ENCODE peak calls at places on chromosomes 6 and 20, in seven cellular contexts. One of them, this sample, is unnamed.

GRCh38 chr6:157891544-157892362 is 68.7 kb downstream of the SNX9 start:
- DNase-seq in AG10803: no peak
- DNase-seq in body of pancreas: no peak
- DNase-seq in thoracic aorta: no peak
- DNase-seq in lower lobe of right lung: no peak
- DNase-seq in GM12865: no peak
- DNase-seq in CD8-positive, alpha-beta T cell: no peak
- DNase-seq in this sample: no peak

GRCh38 chr6:98716341-98716740 is 118.0 kb upstream of the POU3F2 start:
- DNase-seq in lower lobe of right lung: no peak
- DNase-seq in thoracic aorta: no peak
- DNase-seq in AG10803: no peak
- DNase-seq in GM12865: no peak
- DNase-seq in CD8-positive, alpha-beta T cell: no peak
- DNase-seq in body of pancreas: no peak
- DNase-seq in this sample: no peak

GRCh38 chr20:8372819-8373218 is 240.8 kb downstream of the PLCB1 start:
- DNase-seq in lower lobe of right lung: no peak
- DNase-seq in body of pancreas: no peak
- DNase-seq in CD8-positive, alpha-beta T cell: no peak
- DNase-seq in AG10803: no peak
- DNase-seq in GM12865: no peak
- DNase-seq in thoracic aorta: no peak
- DNase-seq in this sample: no peak

GRCh38 chr20:47432251-47433210 is 69.2 kb upstream of the NCOA3 start:
- DNase-seq in lower lobe of right lung: peak
- DNase-seq in AG10803: no peak
- DNase-seq in GM12865: no peak
- DNase-seq in CD8-positive, alpha-beta T cell: no peak
- DNase-seq in body of pancreas: no peak
- DNase-seq in thoracic aorta: no peak
- DNase-seq in this sample: peak

GRCh38 chr6:140485740-140486467 is 1111.5 kb upstream of the CITED2 start:
- DNase-seq in AG10803: peak
- DNase-seq in GM12865: peak
- DNase-seq in thoracic aorta: peak
- DNase-seq in lower lobe of right lung: peak
- DNase-seq in CD8-positive, alpha-beta T cell: no peak
- DNase-seq in body of pancreas: no peak
- DNase-seq in this sample: peak

GRCh38 chr6:56637640-56638039 is 5.0 kb downstream of the DST start:
- DNase-seq in CD8-positive, alpha-beta T cell: no peak
- DNase-seq in lower lobe of right lung: no peak
- DNase-seq in AG10803: peak
- DNase-seq in GM12865: peak
- DNase-seq in thoracic aorta: no peak
- DNase-seq in body of pancreas: no peak
- DNase-seq in this sample: peak

GRCh38 chr6:1208876-1209275 is 103.0 kb upstream of the FOXQ1 start:
- DNase-seq in body of pancreas: no peak
- DNase-seq in thoracic aorta: no peak
- DNase-seq in CD8-positive, alpha-beta T cell: no peak
- DNase-seq in AG10803: peak
- DNase-seq in GM12865: no peak
- DNase-seq in lower lobe of right lung: no peak
- DNase-seq in this sample: no peak

GRCh38 chr20:53030061-53030460 is 57.9 kb downstream of the TSHZ2 start:
- DNase-seq in AG10803: no peak
- DNase-seq in body of pancreas: no peak
- DNase-seq in CD8-positive, alpha-beta T cell: no peak
- DNase-seq in GM12865: no peak
- DNase-seq in thoracic aorta: no peak
- DNase-seq in lower lobe of right lung: no peak
- DNase-seq in this sample: no peak

GRCh38 chr6:111841822-111842221 is 31.4 kb downstream of the FYN start:
- DNase-seq in GM12865: peak
- DNase-seq in AG10803: peak
- DNase-seq in lower lobe of right lung: no peak
- DNase-seq in body of pancreas: no peak
- DNase-seq in thoracic aorta: no peak
- DNase-seq in CD8-positive, alpha-beta T cell: no peak
- DNase-seq in this sample: peak

GRCh38 chr20:44495257-44495656 is 19.6 kb downstream of the TTPAL start:
- DNase-seq in AG10803: peak
- DNase-seq in body of pancreas: no peak
- DNase-seq in CD8-positive, alpha-beta T cell: no peak
- DNase-seq in lower lobe of right lung: no peak
- DNase-seq in GM12865: no peak
- DNase-seq in thoracic aorta: no peak
- DNase-seq in this sample: peak

GRCh38 chr6:151757506-151757955 is 50.0 kb upstream of the ESR1 start:
- DNase-seq in body of pancreas: no peak
- DNase-seq in lower lobe of right lung: no peak
- DNase-seq in CD8-positive, alpha-beta T cell: no peak
- DNase-seq in AG10803: no peak
- DNase-seq in thoracic aorta: no peak
- DNase-seq in GM12865: peak
- DNase-seq in this sample: no peak

GRCh38 chr6:127582777-127583462 is 5.9 kb downstream of the C6orf58 start:
- DNase-seq in body of pancreas: no peak
- DNase-seq in CD8-positive, alpha-beta T cell: no peak
- DNase-seq in lower lobe of right lung: no peak
- DNase-seq in GM12865: no peak
- DNase-seq in AG10803: peak
- DNase-seq in thoracic aorta: no peak
- DNase-seq in this sample: peak

GRCh38 chr20:43665466-43666176 is 1.3 kb upstream of the MYBL2 start:
- DNase-seq in GM12865: no peak
- DNase-seq in AG10803: no peak
- DNase-seq in lower lobe of right lung: no peak
- DNase-seq in thoracic aorta: no peak
- DNase-seq in body of pancreas: no peak
- DNase-seq in CD8-positive, alpha-beta T cell: no peak
- DNase-seq in this sample: no peak

GRCh38 chr20:42274977-42275376 is 656.8 kb upstream of the CHD6 start:
- DNase-seq in thoracic aorta: no peak
- DNase-seq in CD8-positive, alpha-beta T cell: no peak
- DNase-seq in body of pancreas: no peak
- DNase-seq in AG10803: no peak
- DNase-seq in GM12865: no peak
- DNase-seq in lower lobe of right lung: no peak
- DNase-seq in this sample: no peak

GRCh38 chr6:12608874-12609273 is 107.7 kb upstream of the PHACTR1 start:
- DNase-seq in AG10803: no peak
- DNase-seq in body of pancreas: no peak
- DNase-seq in GM12865: no peak
- DNase-seq in thoracic aorta: no peak
- DNase-seq in CD8-positive, alpha-beta T cell: no peak
- DNase-seq in lower lobe of right lung: no peak
- DNase-seq in this sample: no peak

GRCh38 chr6:170082531-170083187 is 208.2 kb downstream of the DLL1 start:
- DNase-seq in AG10803: no peak
- DNase-seq in lower lobe of right lung: peak
- DNase-seq in thoracic aorta: no peak
- DNase-seq in body of pancreas: peak
- DNase-seq in GM12865: no peak
- DNase-seq in CD8-positive, alpha-beta T cell: no peak
- DNase-seq in this sample: no peak

GRCh38 chr20:10798811-10799210 is 125.0 kb upstream of the JAG1 start:
- DNase-seq in GM12865: no peak
- DNase-seq in body of pancreas: no peak
- DNase-seq in CD8-positive, alpha-beta T cell: no peak
- DNase-seq in lower lobe of right lung: no peak
- DNase-seq in thoracic aorta: no peak
- DNase-seq in AG10803: peak
- DNase-seq in this sample: no peak

GRCh38 chr20:63093966-63094766 is 87.4 kb upstream of the BHLHE23 start:
- DNase-seq in GM12865: no peak
- DNase-seq in CD8-positive, alpha-beta T cell: no peak
- DNase-seq in lower lobe of right lung: peak
- DNase-seq in thoracic aorta: no peak
- DNase-seq in AG10803: no peak
- DNase-seq in body of pancreas: peak
- DNase-seq in this sample: no peak

GRCh38 chr20:11030351-11030750 is 356.6 kb upstream of the JAG1 start:
- DNase-seq in lower lobe of right lung: no peak
- DNase-seq in GM12865: no peak
- DNase-seq in CD8-positive, alpha-beta T cell: no peak
- DNase-seq in AG10803: no peak
- DNase-seq in body of pancreas: no peak
- DNase-seq in thoracic aorta: no peak
- DNase-seq in this sample: no peak

GRCh38 chr6:106789436-106790145 is 160.2 kb downstream of the QRSL1 start:
- DNase-seq in CD8-positive, alpha-beta T cell: no peak
- DNase-seq in body of pancreas: no peak
- DNase-seq in thoracic aorta: no peak
- DNase-seq in GM12865: no peak
- DNase-seq in lower lobe of right lung: no peak
- DNase-seq in AG10803: no peak
- DNase-seq in this sample: no peak

GRCh38 chr6:84065718-84066290 is 32.2 kb downstream of the MRAP2 start:
- DNase-seq in thoracic aorta: no peak
- DNase-seq in body of pancreas: no peak
- DNase-seq in CD8-positive, alpha-beta T cell: no peak
- DNase-seq in AG10803: peak
- DNase-seq in lower lobe of right lung: no peak
- DNase-seq in GM12865: peak
- DNase-seq in this sample: peak

GRCh38 chr6:141610741-141611140 is 522.0 kb upstream of the GJE1 start:
- DNase-seq in thoracic aorta: no peak
- DNase-seq in body of pancreas: no peak
- DNase-seq in AG10803: peak
- DNase-seq in GM12865: no peak
- DNase-seq in CD8-positive, alpha-beta T cell: no peak
- DNase-seq in lower lobe of right lung: peak
- DNase-seq in this sample: peak
- TF ChIP-seq CTCF in thoracic aorta: no peak
- TF ChIP-seq CTCF in body of pancreas: no peak
- TF ChIP-seq CTCF in AG10803: peak
- TF ChIP-seq CTCF in GM12865: no peak
- TF ChIP-seq CTCF in CD8-positive, alpha-beta T cell: no peak
- TF ChIP-seq CTCF in lower lobe of right lung: no peak
- TF ChIP-seq CTCF in this sample: peak

GRCh38 chr6:43769526-43770416 is at the start of gene VEGFA:
- DNase-seq in thoracic aorta: peak
- DNase-seq in CD8-positive, alpha-beta T cell: peak
- DNase-seq in GM12865: peak
- DNase-seq in body of pancreas: peak
- DNase-seq in lower lobe of right lung: peak
- DNase-seq in AG10803: peak
- DNase-seq in this sample: peak

GRCh38 chr6:43767553-43768505 is 2.2 kb upstream of the VEGFA start:
- DNase-seq in thoracic aorta: no peak
- DNase-seq in lower lobe of right lung: peak
- DNase-seq in CD8-positive, alpha-beta T cell: no peak
- DNase-seq in body of pancreas: no peak
- DNase-seq in GM12865: no peak
- DNase-seq in AG10803: no peak
- DNase-seq in this sample: no peak

GRCh38 chr6:43770417-43771209 is 602 bp downstream of the VEGFA start:
- DNase-seq in CD8-positive, alpha-beta T cell: no peak
- DNase-seq in AG10803: peak
- DNase-seq in body of pancreas: peak
- DNase-seq in GM12865: peak
- DNase-seq in thoracic aorta: no peak
- DNase-seq in lower lobe of right lung: peak
- DNase-seq in this sample: peak

GRCh38 chr6:43768506-43768860 is 1.5 kb upstream of the VEGFA start:
- DNase-seq in thoracic aorta: no peak
- DNase-seq in body of pancreas: no peak
- DNase-seq in CD8-positive, alpha-beta T cell: no peak
- DNase-seq in AG10803: no peak
- DNase-seq in lower lobe of right lung: peak
- DNase-seq in GM12865: no peak
- DNase-seq in this sample: no peak

GRCh38 chr6:43768983-43769525 is 957 bp upstream of the VEGFA start:
- DNase-seq in body of pancreas: no peak
- DNase-seq in thoracic aorta: no peak
- DNase-seq in CD8-positive, alpha-beta T cell: no peak
- DNase-seq in GM12865: no peak
- DNase-seq in lower lobe of right lung: peak
- DNase-seq in AG10803: peak
- DNase-seq in this sample: peak
- H3K4me3 ChIP-seq in body of pancreas: no peak
- H3K4me3 ChIP-seq in thoracic aorta: no peak
- H3K4me3 ChIP-seq in CD8-positive, alpha-beta T cell: no peak
- H3K4me3 ChIP-seq in GM12865: no peak
- H3K4me3 ChIP-seq in lower lobe of right lung: no peak
- H3K4me3 ChIP-seq in AG10803: peak
- H3K4me3 ChIP-seq in this sample: no peak

DNA sequence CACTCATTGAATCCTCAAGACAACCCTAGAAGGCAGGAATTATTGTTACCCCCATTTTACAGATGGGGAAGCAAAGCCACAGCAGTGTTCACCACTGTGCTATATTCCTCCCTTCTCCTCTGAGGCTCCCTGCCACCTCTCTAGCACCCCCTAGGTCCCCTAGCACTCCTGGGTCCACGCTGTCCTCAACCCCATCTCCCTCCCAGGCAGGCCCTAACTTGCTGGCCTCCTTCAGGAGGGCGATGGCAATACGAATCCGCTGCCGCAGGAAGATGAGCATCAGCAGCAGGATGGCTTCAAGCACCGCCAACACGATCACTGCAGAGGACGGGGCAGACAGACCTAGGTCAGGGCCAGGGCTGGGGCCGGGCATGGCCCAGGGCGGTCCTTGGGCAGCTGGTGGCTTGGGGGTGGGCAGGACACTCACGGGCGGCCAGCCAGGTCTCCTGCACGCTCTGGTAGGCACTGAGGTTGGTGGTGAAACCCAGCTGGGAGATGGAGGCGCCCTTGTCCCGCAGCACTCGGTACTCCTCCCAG is 7.8 kb upstream of the NEU1 start:
- DNase-seq in body of pancreas: no peak
- DNase-seq in GM12865: no peak
- DNase-seq in thoracic aorta: no peak
- DNase-seq in CD8-positive, alpha-beta T cell: no peak
- DNase-seq in AG10803: no peak
- DNase-seq in lower lobe of right lung: no peak
- DNase-seq in this sample: no peak
- TF ChIP-seq CTCF in body of pancreas: no peak
- TF ChIP-seq CTCF in GM12865: no peak
- TF ChIP-seq CTCF in thoracic aorta: no peak
- TF ChIP-seq CTCF in CD8-positive, alpha-beta T cell: no peak
- TF ChIP-seq CTCF in AG10803: no peak
- TF ChIP-seq CTCF in lower lobe of right lung: no peak
- TF ChIP-seq CTCF in this sample: no peak

DNA sequence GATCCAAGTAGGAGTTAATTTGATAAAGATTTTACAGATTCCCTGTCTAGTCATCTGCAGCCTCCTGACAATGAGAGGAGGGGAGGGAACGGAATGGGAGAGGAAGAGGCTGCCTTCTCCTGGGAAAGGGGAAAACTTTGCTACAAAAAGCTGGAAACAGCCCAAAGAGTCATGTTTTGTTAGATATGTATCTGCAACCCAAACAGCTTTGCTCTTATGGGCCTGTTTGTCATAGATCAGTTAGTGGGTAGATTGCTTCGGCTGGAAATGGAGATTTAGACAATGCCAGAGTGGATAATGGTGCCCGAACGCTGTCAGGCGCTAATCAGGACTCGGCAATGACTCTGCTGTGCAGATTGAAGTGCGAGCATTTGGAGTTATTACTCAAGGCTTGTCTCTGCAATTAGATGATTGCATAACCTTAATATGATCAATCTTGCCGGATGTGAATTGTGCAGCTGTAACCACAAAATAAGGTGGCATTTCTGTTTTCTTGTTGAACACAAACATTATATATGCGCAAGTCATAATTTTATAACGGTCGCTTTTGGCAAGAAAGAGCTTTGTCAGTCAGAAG is 92.4 kb upstream of the MAFB start:
- DNase-seq in lower lobe of right lung: no peak
- DNase-seq in thoracic aorta: no peak
- DNase-seq in CD8-positive, alpha-beta T cell: no peak
- DNase-seq in AG10803: no peak
- DNase-seq in body of pancreas: no peak
- DNase-seq in GM12865: no peak
- DNase-seq in this sample: no peak
- H3K4me3 ChIP-seq in lower lobe of right lung: no peak
- H3K4me3 ChIP-seq in thoracic aorta: no peak
- H3K4me3 ChIP-seq in CD8-positive, alpha-beta T cell: no peak
- H3K4me3 ChIP-seq in AG10803: no peak
- H3K4me3 ChIP-seq in body of pancreas: no peak
- H3K4me3 ChIP-seq in GM12865: no peak
- H3K4me3 ChIP-seq in this sample: no peak

This sample was measured in fibroblast of mammary gland.